ENCODE peak calls at places on chromosomes 13 and 19, in five cellular contexts. One of them, this sample, is unnamed.

GRCh38 chr19:39136225-39136940 is 10.8 kb downstream of the PAK4 start:
- DNase-seq in neural progenitor cell: no peak
- DNase-seq in GM23338: no peak
- DNase-seq in GM23248: no peak
- DNase-seq in PC-3: no peak
- DNase-seq in this sample: no peak

GRCh38 chr19:45613926-45614725 is 12.1 kb upstream of the GPR4 start:
- DNase-seq in neural progenitor cell: no peak
- DNase-seq in GM23338: no peak
- DNase-seq in GM23248: peak; percentile 97
- DNase-seq in PC-3: peak; percentile 92
- DNase-seq in this sample: no peak

GRCh38 chr13:109787135-109787954 is 962 bp upstream of the IRS2 start:
- DNase-seq in neural progenitor cell: peak; percentile 84
- DNase-seq in GM23338: peak; percentile 74
- DNase-seq in GM23248: peak; percentile 72
- DNase-seq in PC-3: peak; percentile 22
- DNase-seq in this sample: peak; percentile 25

GRCh38 chr13:101941095-101941777 is 460.6 kb downstream of the FGF14 start:
- DNase-seq in neural progenitor cell: no peak
- DNase-seq in GM23338: peak; percentile 57
- DNase-seq in GM23248: peak; percentile 16
- DNase-seq in PC-3: peak; percentile 19
- DNase-seq in this sample: no peak

GRCh38 chr13:30002577-30002976 is 152.2 kb upstream of the UBL3 start:
- DNase-seq in neural progenitor cell: no peak
- DNase-seq in GM23338: no peak
- DNase-seq in GM23248: peak; percentile 80
- DNase-seq in PC-3: peak; percentile 76
- DNase-seq in this sample: no peak

GRCh38 chr19:45863840-45864628 is at the start of gene FOXA3:
- DNase-seq in neural progenitor cell: peak; percentile 88
- DNase-seq in GM23338: peak; percentile 84
- DNase-seq in GM23248: peak; percentile 62
- DNase-seq in PC-3: peak; percentile 39
- DNase-seq in this sample: peak; percentile 64

GRCh38 chr19:4678881-4679379 is 8.8 kb upstream of the MYDGF start:
- DNase-seq in neural progenitor cell: peak; percentile 82
- DNase-seq in GM23338: peak; percentile 98
- DNase-seq in GM23248: peak; percentile 18
- DNase-seq in PC-3: peak; percentile 31
- DNase-seq in this sample: peak; percentile 19

GRCh38 chr19:37989855-37990254 is 82.8 kb downstream of the SIPA1L3 start:
- DNase-seq in neural progenitor cell: peak; percentile 48
- DNase-seq in GM23338: peak; percentile 92
- DNase-seq in GM23248: no peak
- DNase-seq in PC-3: peak; percentile 24
- DNase-seq in this sample: no peak

GRCh38 chr13:66914155-66914554 is 316.0 kb downstream of the PCDH9 start:
- DNase-seq in neural progenitor cell: no peak
- DNase-seq in GM23338: no peak
- DNase-seq in GM23248: no peak
- DNase-seq in PC-3: no peak
- DNase-seq in this sample: no peak

GRCh38 chr13:49499889-49500660 is 4.3 kb downstream of the PHF11 start:
- DNase-seq in neural progenitor cell: no peak
- DNase-seq in GM23338: no peak
- DNase-seq in GM23248: peak; percentile 86
- DNase-seq in PC-3: peak; percentile 46
- DNase-seq in this sample: no peak

GRCh38 chr13:49258097-49258796 is 10.5 kb downstream of the CDADC1 start:
- DNase-seq in neural progenitor cell: no peak
- DNase-seq in GM23338: no peak
- DNase-seq in GM23248: no peak
- DNase-seq in PC-3: no peak
- DNase-seq in this sample: no peak

GRCh38 chr13:109704771-109705628 is 81.4 kb downstream of the IRS2 start:
- DNase-seq in neural progenitor cell: no peak
- DNase-seq in GM23338: no peak
- DNase-seq in GM23248: peak; percentile 20
- DNase-seq in PC-3: peak; percentile 54
- DNase-seq in this sample: no peak

GRCh38 chr19:45645631-45646344 is 6.6 kb upstream of the EML2 start:
- DNase-seq in neural progenitor cell: peak; percentile 91
- DNase-seq in GM23338: peak; percentile 98
- DNase-seq in GM23248: peak; percentile 92
- DNase-seq in PC-3: peak; percentile 75
- DNase-seq in this sample: peak; percentile 94

GRCh38 chr13:39016789-39017188 is 21.1 kb downstream of the PROSER1 start:
- DNase-seq in neural progenitor cell: peak; percentile 68
- DNase-seq in GM23338: peak; percentile 65
- DNase-seq in GM23248: peak; percentile 38
- DNase-seq in PC-3: peak; percentile 43
- DNase-seq in this sample: peak; percentile 34

GRCh38 chr13:83215627-83216026 is 666.6 kb downstream of the SLITRK1 start:
- DNase-seq in neural progenitor cell: no peak
- DNase-seq in GM23338: no peak
- DNase-seq in GM23248: peak; percentile 81
- DNase-seq in PC-3: peak; percentile 57
- DNase-seq in this sample: no peak

GRCh38 chr13:54226866-54227265 is 1198.3 kb downstream of the OLFM4 start:
- DNase-seq in neural progenitor cell: no peak
- DNase-seq in GM23338: no peak
- DNase-seq in GM23248: no peak
- DNase-seq in PC-3: no peak
- DNase-seq in this sample: no peak

GRCh38 chr19:57227461-57227860 is 3.4 kb upstream of the AURKC start:
- DNase-seq in neural progenitor cell: no peak
- DNase-seq in GM23338: no peak
- DNase-seq in GM23248: no peak
- DNase-seq in PC-3: no peak
- DNase-seq in this sample: no peak

GRCh38 chr13:73556902-73557301 is 498.1 kb downstream of the KLF5 start:
- DNase-seq in neural progenitor cell: no peak
- DNase-seq in GM23338: no peak
- DNase-seq in GM23248: no peak
- DNase-seq in PC-3: peak; percentile 17
- DNase-seq in this sample: no peak

GRCh38 chr13:19643652-19644051 is 10.2 kb downstream of the MPHOSPH8 start:
- DNase-seq in neural progenitor cell: no peak
- DNase-seq in GM23338: no peak
- DNase-seq in GM23248: no peak
- DNase-seq in PC-3: no peak
- DNase-seq in this sample: no peak

GRCh38 chr19:1125601-1126533 is 22.1 kb downstream of the GPX4 start:
- DNase-seq in neural progenitor cell: no peak
- DNase-seq in GM23338: no peak
- DNase-seq in GM23248: no peak
- DNase-seq in PC-3: peak; percentile 12
- DNase-seq in this sample: no peak

GRCh38 chr19:1123381-1123780 is 19.6 kb downstream of the GPX4 start:
- DNase-seq in neural progenitor cell: no peak
- DNase-seq in GM23338: no peak
- DNase-seq in GM23248: no peak
- DNase-seq in PC-3: no peak
- DNase-seq in this sample: no peak

GRCh38 chr19:1122972-1123363 is 19.2 kb downstream of the GPX4 start:
- DNase-seq in neural progenitor cell: peak; percentile 87
- DNase-seq in GM23338: peak; percentile 93
- DNase-seq in GM23248: peak; percentile 93
- DNase-seq in PC-3: peak; percentile 76
- DNase-seq in this sample: peak; percentile 71

GRCh38 chr19:1122021-1122971 is 18.5 kb downstream of the GPX4 start:
- DNase-seq in neural progenitor cell: no peak
- DNase-seq in GM23338: no peak
- DNase-seq in GM23248: no peak
- DNase-seq in PC-3: no peak
- DNase-seq in this sample: no peak

GRCh38 chr19:1123885-1124677 is 20.3 kb downstream of the GPX4 start:
- DNase-seq in neural progenitor cell: no peak
- DNase-seq in GM23338: no peak
- DNase-seq in GM23248: no peak
- DNase-seq in PC-3: no peak
- DNase-seq in this sample: no peak
- TF ChIP-seq EZH2phosphoT487 in neural progenitor cell: no peak
- TF ChIP-seq EZH2phosphoT487 in GM23338: no peak
- TF ChIP-seq EZH2phosphoT487 in GM23248: no peak
- TF ChIP-seq EZH2phosphoT487 in PC-3: no peak
- TF ChIP-seq EZH2phosphoT487 in this sample: no peak

GRCh38 chr13:111168116-111168515 is 53.0 kb downstream of the ARHGEF7 start:
- DNase-seq in neural progenitor cell: no peak
- DNase-seq in GM23338: no peak
- DNase-seq in GM23248: no peak
- DNase-seq in PC-3: no peak
- DNase-seq in this sample: no peak

GRCh38 chr13:111167290-111167689 is 52.2 kb downstream of the ARHGEF7 start:
- DNase-seq in neural progenitor cell: no peak
- DNase-seq in GM23338: no peak
- DNase-seq in GM23248: no peak
- DNase-seq in PC-3: no peak
- DNase-seq in this sample: no peak

GRCh38 chr13:111165611-111166010 is 50.5 kb downstream of the ARHGEF7 start:
- DNase-seq in neural progenitor cell: no peak
- DNase-seq in GM23338: no peak
- DNase-seq in GM23248: no peak
- DNase-seq in PC-3: no peak
- DNase-seq in this sample: no peak

GRCh38 chr13:111166882-111167281 is 51.8 kb downstream of the ARHGEF7 start:
- DNase-seq in neural progenitor cell: no peak
- DNase-seq in GM23338: no peak
- DNase-seq in GM23248: no peak
- DNase-seq in PC-3: no peak
- DNase-seq in this sample: no peak

DNA sequence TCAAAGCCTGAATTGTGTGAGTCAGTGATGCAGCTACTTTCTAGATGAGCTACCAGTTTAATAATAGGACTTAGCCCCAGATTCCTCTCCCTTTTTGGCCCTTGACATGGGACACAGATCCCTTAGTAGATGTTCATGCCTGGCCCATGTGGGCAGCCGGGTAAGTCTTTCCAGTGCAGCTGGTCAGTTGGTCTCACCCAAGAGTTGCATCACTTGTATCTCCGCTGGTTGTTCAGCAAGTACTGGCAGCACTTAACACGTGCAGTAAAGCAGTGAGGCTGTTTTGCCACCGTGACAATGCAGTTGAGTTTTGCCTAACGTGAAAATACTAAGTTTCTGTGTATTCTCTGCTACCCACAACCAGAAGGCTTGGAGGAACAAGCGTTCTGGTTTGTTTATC is 50.1 kb downstream of the ARHGEF7 start:
- DNase-seq in neural progenitor cell: no peak
- DNase-seq in GM23338: no peak
- DNase-seq in GM23248: no peak
- DNase-seq in PC-3: no peak
- DNase-seq in this sample: no peak
- H3K4me1 ChIP-seq in neural progenitor cell: no peaks in the 10 kb centered on the region
- H3K4me1 ChIP-seq in GM23338: no peaks in the 10 kb centered on the region
- H3K4me1 ChIP-seq in GM23248: no peaks in the 10 kb centered on the region
- H3K4me1 ChIP-seq in PC-3: no peaks in the 10 kb centered on the region
- H3K4me1 ChIP-seq in this sample: peaks cover 45% of the 10 kb centered on the region

GRCh38 chr19:34109596-34109995 is 62.7 kb upstream of the LSM14A start:
- DNase-seq in neural progenitor cell: no peak
- DNase-seq in GM23338: no peak
- DNase-seq in GM23248: no peak
- DNase-seq in PC-3: no peak
- DNase-seq in this sample: no peak
- H2AFZ ChIP-seq in neural progenitor cell: no peak overlapping the region
- H2AFZ ChIP-seq in GM23338: peak overlapping the region; percentile 59
- H2AFZ ChIP-seq in GM23248: no peak overlapping the region
- H2AFZ ChIP-seq in PC-3: no peak overlapping the region
- H2AFZ ChIP-seq in this sample: no peak overlapping the region

DNA sequence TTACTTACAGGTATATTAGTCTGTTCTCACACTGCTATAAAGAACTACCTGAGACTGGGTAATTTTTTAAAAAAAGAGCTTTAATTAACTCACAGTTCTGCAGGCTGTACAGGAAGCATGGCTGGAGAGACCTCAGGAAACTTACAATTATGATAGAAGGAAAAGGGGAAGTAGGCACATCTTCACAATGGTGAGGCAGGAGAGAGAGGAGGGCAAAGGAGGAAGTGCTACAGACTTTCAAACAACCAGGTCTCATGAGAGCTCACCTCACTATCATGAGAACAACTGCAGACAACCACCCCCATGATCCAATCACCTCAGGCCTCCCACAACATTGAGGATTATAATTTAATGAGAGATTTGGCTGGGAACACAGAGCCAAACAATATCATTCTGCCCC is 511.7 kb downstream of the SLITRK6 start:
- DNase-seq in neural progenitor cell: no peak
- DNase-seq in GM23338: no peak
- DNase-seq in GM23248: no peak
- DNase-seq in PC-3: no peak
- DNase-seq in this sample: peak; percentile 72
- TF ChIP-seq EZH2phosphoT487 in neural progenitor cell: no peak
- TF ChIP-seq EZH2phosphoT487 in GM23338: no peak
- TF ChIP-seq EZH2phosphoT487 in GM23248: no peak
- TF ChIP-seq EZH2phosphoT487 in PC-3: no peak
- TF ChIP-seq EZH2phosphoT487 in this sample: no peak

This sample was measured in OCI-LY7.